ENCODE peak calls at places on chromosomes 7 and 10, in eight cellular contexts. L, Y, G, M, C, B, H and O are unnamed samples.
A peak's percentile ranks its signal among the peaks of the same experiment; 100 is the strongest.

GRCh38 chr10:27496137-27496536 is 8.0 kb upstream of the RAB18 start:
- DNase-seq in L (no peak), Y (no peak), G (no peak), M (no peak), C (no peak), B (no peak), H (no peak), O (no peak)

GRCh38 chr7:117688126-117688525 is 185.1 kb downstream of the CTTNBP2 start:
- DNase-seq in L (no peak), Y (no peak), G (no peak), M (no peak), C (no peak), B (no peak), H (no peak), O (peak; percentile 29)

GRCh38 chr7:139043823-139044812 is 8.3 kb upstream of the ZC3HAV1L start:
- DNase-seq in L (no peak), Y (peak; percentile 8), G (no peak), M (no peak), C (no peak), B (no peak), H (no peak), O (no peak)

GRCh38 chr10:107614939-107615665 is 450.6 kb upstream of the SORCS1 start:
- DNase-seq in L (no peak), Y (no peak), G (no peak), M (no peak), C (peak; percentile 12), B (no peak), H (no peak), O (no peak)

GRCh38 chr7:158028290-158028941 is 559.2 kb downstream of the PTPRN2 start:
- DNase-seq in L (no peak), Y (no peak), G (peak; percentile 67), M (no peak), C (no peak), B (no peak), H (peak; percentile 60), O (no peak)

GRCh38 chr10:100373298-100374136 is 26.5 kb downstream of the SCD start:
- DNase-seq in L (peak; percentile 90), Y (peak; percentile 98), G (peak; percentile 99), M (peak; percentile 99), C (peak; percentile 99), B (peak; percentile 96), H (peak; percentile 99), O (peak; percentile 98)

GRCh38 chr10:58436071-58436470 is 50.9 kb downstream of the TFAM start:
- DNase-seq in L (peak; percentile 59), Y (no peak), G (no peak), M (no peak), C (no peak), B (no peak), H (no peak), O (no peak)

GRCh38 chr7:16067695-16068094 is 353.6 kb downstream of the CRPPA start:
- DNase-seq in L (no peak), Y (no peak), G (no peak), M (no peak), C (no peak), B (no peak), H (no peak), O (no peak)

GRCh38 chr7:4147931-4148620 is 534.0 kb upstream of the FOXK1 start:
- DNase-seq in L (no peak), Y (no peak), G (no peak), M (no peak), C (no peak), B (no peak), H (no peak), O (no peak)

GRCh38 chr10:101217450-101218281 is 11.6 kb downstream of the LBX1 start:
- DNase-seq in L (no peak), Y (no peak), G (no peak), M (peak; percentile 71), C (no peak), B (no peak), H (peak; percentile 76), O (no peak)

GRCh38 chr7:103113164-103113563 is 35.7 kb downstream of the NAPEPLD start:
- DNase-seq in L (no peak), Y (peak; percentile 59), G (no peak), M (no peak), C (peak; percentile 75), B (peak; percentile 94), H (no peak), O (no peak)

GRCh38 chr7:132430863-132431822 is 145.1 kb downstream of the PLXNA4 start:
- DNase-seq in L (no peak), Y (peak; percentile 43), G (no peak), M (peak; percentile 36), C (peak; percentile 56), B (peak; percentile 83), H (peak; percentile 50), O (no peak)

GRCh38 chr7:112176241-112176640 is 30.0 kb downstream of the DOCK4 start:
- DNase-seq in L (no peak), Y (no peak), G (no peak), M (no peak), C (no peak), B (no peak), H (no peak), O (no peak)

GRCh38 chr10:29389935-29390334 is 101.1 kb downstream of the LYZL1 start:
- DNase-seq in L (no peak), Y (no peak), G (no peak), M (no peak), C (no peak), B (no peak), H (no peak), O (no peak)

GRCh38 chr7:39838326-39838725 is 111.7 kb upstream of the CDK13 start:
- DNase-seq in L (no peak), Y (no peak), G (no peak), M (no peak), C (no peak), B (no peak), H (no peak), O (no peak)

GRCh38 chr10:104297697-104298660 is 29.0 kb downstream of the GSTO2 start:
- DNase-seq in L (no peak), Y (no peak), G (no peak), M (peak; percentile 24), C (no peak), B (peak; percentile 20), H (no peak), O (peak; percentile 46)

GRCh38 chr10:810351-810846 is 120.9 kb upstream of the DIP2C start:
- DNase-seq in L (peak; percentile 27), Y (no peak), G (no peak), M (no peak), C (no peak), B (no peak), H (peak; percentile 66), O (peak; percentile 59)

GRCh38 chr7:39950473-39951155 is 558 bp downstream of the CDK13 start:
- DNase-seq in L (peak; percentile 45), Y (no peak), G (peak; percentile 87), M (no peak), C (no peak), B (no peak), H (peak; percentile 65), O (peak; percentile 38)

GRCh38 chr10:42556931-42557330 is 81.4 kb downstream of the ZNF33B start:
- DNase-seq in L (no peak), Y (no peak), G (no peak), M (no peak), C (no peak), B (no peak), H (no peak), O (no peak)

GRCh38 chr7:29113384-29114102 is 32.8 kb downstream of the CPVL start:
- DNase-seq in L (peak; percentile 82), Y (no peak), G (no peak), M (peak; percentile 15), C (no peak), B (no peak), H (peak; percentile 53), O (peak; percentile 73)

GRCh38 chr10:102240467-102241036 is 760 bp downstream of the PITX3 start:
- DNase-seq in L (no peak), Y (no peak), G (no peak), M (no peak), C (no peak), B (no peak), H (no peak), O (no peak)
- H3K4me3 ChIP-seq in L (no peak overlapping the region), Y (peak overlapping the region; percentile 77), G (peak overlapping the region; percentile 63), M (no peak overlapping the region), C (peak overlapping the region; percentile 73), B (peak overlapping the region; percentile 81), H (peak overlapping the region; percentile 43), O (peak overlapping the region; percentile 66)

GRCh38 chr7:30785786-30786185 is 14.6 kb downstream of the MINDY4 start:
- DNase-seq in L (no peak), Y (no peak), G (no peak), M (no peak), C (no peak), B (no peak), H (no peak), O (no peak)
- H3K4me3 ChIP-seq in L (no peak overlapping the region), Y (no peak overlapping the region), G (no peak overlapping the region), M (no peak overlapping the region), C (no peak overlapping the region), B (no peak overlapping the region), H (no peak overlapping the region), O (no peak overlapping the region)

DNA sequence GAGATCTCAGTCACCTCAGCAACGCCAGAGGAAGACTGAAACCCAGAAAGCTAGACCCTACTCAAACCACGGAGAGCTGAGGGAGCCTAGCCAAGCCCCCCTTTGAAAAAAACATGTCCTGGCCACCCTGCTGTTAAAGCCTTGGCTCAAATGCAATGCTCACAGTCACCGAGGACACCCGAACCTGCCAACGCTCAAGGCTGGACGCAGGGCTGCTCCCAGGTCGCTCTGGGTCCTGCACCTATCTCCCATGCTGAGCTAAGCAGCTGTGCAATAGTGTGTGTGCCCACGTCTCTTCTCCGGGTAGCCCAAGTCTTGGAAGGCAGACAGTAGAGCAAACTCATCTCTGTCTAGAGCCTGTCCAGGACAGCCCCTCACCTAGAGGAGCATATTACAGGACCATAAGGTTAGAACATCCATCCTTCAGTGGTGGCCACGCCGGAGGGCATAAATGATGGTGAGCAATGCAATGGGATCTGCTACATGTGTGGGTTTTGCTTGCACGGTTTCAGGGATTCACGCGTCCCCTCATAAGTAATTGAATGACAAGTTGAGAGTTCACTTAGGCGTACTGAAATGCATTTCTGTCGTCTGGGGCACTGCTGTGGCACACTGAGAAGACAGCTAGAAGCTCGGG is 94.2 kb upstream of the DDC start:
- DNase-seq in L (no peak), Y (no peak), G (no peak), M (no peak), C (no peak), B (no peak), H (no peak), O (no peak)
- H3K4me3 ChIP-seq in L (no peak overlapping the region), Y (no peak overlapping the region), G (no peak overlapping the region), M (no peak overlapping the region), C (no peak overlapping the region), B (no peak overlapping the region), H (no peak overlapping the region), O (no peak overlapping the region)

DNA sequence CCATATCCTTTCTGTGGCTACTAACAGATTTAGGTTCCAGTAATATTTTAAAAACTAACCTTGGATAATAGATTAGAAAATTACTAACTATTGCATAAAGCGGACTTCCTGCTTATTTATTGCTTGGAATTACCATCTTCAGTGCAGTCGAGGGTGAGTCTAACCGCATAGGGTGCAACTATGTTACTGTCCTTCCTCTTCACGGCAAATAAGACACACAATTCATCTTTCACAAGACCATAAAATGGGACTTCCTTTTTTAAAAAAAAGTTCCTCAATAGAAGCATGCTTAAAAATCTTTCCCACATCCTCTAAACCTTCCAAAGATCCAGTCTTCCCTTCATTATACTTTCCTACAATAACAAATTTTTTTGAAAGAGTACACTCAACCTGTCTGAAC is 2.1 kb downstream of the SLC25A40 start:
- DNase-seq in L (no peak), Y (no peak), G (no peak), M (no peak), C (no peak), B (no peak), H (no peak), O (no peak)
- H3K4me3 ChIP-seq in L (peak overlapping the region; percentile 94), Y (no peak overlapping the region), G (peak overlapping the region; percentile 74), M (no peak overlapping the region), C (no peak overlapping the region), B (no peak overlapping the region), H (no peak overlapping the region), O (no peak overlapping the region)